ENCODE peak calls at places on chromosomes 11 and 22, in six cellular contexts. K is tibial artery, P is K562, Q is kidney epithelial cell, I is kidney, E is HFF-Myc. J is an unnamed sample.

GRCh38 chr22:32745251-32745995 is 56.1 kb upstream of the TIMP3 start:
- DNase-seq in I (no peak), E (peak), P (no peak), Q (no peak), K (peak), J (no peak)

GRCh38 chr11:13327421-13327820 is 49.8 kb downstream of the BMAL1 start:
- DNase-seq in P (no peak), I (no peak), Q (no peak), K (no peak), E (no peak), J (no peak)

GRCh38 chr22:41030891-41031290 is 61.5 kb upstream of the EP300 start:
- DNase-seq in P (no peak), I (no peak), Q (no peak), K (no peak), E (no peak), J (no peak)

GRCh38 chr11:113110046-113110445 is 148.8 kb downstream of the NCAM1 start:
- DNase-seq in E (no peak), Q (no peak), P (no peak), K (no peak), I (no peak), J (no peak)

GRCh38 chr11:68021167-68021787 is 9.2 kb upstream of the NDUFS8 start:
- DNase-seq in I (peak), P (no peak), K (no peak), Q (no peak), E (no peak), J (no peak)

GRCh38 chr22:20479612-20480196 is 15.9 kb downstream of the KLHL22 start:
- DNase-seq in I (no peak), P (no peak), E (no peak), K (no peak), Q (no peak), J (no peak)

GRCh38 chr22:41801147-41801819 is 804 bp downstream of the CCDC134 start:
- DNase-seq in E (no peak), P (no peak), K (no peak), I (peak), Q (no peak), J (no peak)

GRCh38 chr11:69667619-69668604 is 7.2 kb downstream of the LTO1 start:
- DNase-seq in P (no peak), K (no peak), E (no peak), Q (no peak), I (no peak), J (no peak)

GRCh38 chr22:29256606-29257325 is 11.0 kb downstream of the RHBDD3 start:
- DNase-seq in E (no peak), K (no peak), P (no peak), I (no peak), Q (no peak), J (no peak)

GRCh38 chr11:581752-582151 is 5.5 kb downstream of the PHRF1 start:
- DNase-seq in I (no peak), E (no peak), Q (no peak), K (no peak), P (peak), J (no peak)

GRCh38 chr11:78234006-78234405 is 45.3 kb downstream of the USP35 start:
- DNase-seq in K (no peak), E (no peak), P (no peak), I (no peak), Q (no peak), J (no peak)

GRCh38 chr11:106152013-106152412 is 74.6 kb downstream of the AASDHPPT start:
- DNase-seq in E (peak), P (no peak), K (no peak), I (no peak), Q (no peak), J (no peak)

GRCh38 chr22:26671317-26672059 is 14.1 kb downstream of the MIAT start:
- DNase-seq in P (no peak), K (peak), E (no peak), I (no peak), Q (no peak), J (no peak)

GRCh38 chr22:32106930-32107329 is 52.2 kb downstream of the C22orf42 start:
- DNase-seq in K (no peak), I (no peak), P (no peak), E (no peak), Q (no peak), J (no peak)

GRCh38 chr22:30943368-30943767 is 25.2 kb downstream of the MORC2 start:
- DNase-seq in P (no peak), Q (no peak), E (no peak), K (no peak), I (no peak), J (no peak)

GRCh38 chr11:9301720-9302119 is 12.7 kb downstream of the TMEM41B start:
- DNase-seq in Q (no peak), K (no peak), I (no peak), P (no peak), E (no peak), J (no peak)
- H3K4me3 ChIP-seq in Q (no peak), K (no peak), I (no peak), P (no peak), E (no peak), J (no peak)

GRCh38 chr11:46413755-46414465 is 22.3 kb upstream of the CHRM4 start:
- DNase-seq in Q (no peak), P (no peak), K (no peak), I (no peak), E (no peak), J (no peak)

GRCh38 chr11:46414466-46414796 is 22.9 kb upstream of the CHRM4 start:
- DNase-seq in E (no peak), I (no peak), P (no peak), K (no peak), Q (no peak), J (no peak)

GRCh38 chr11:46407635-46408034 is 16.1 kb upstream of the CHRM4 start:
- DNase-seq in Q (no peak), E (no peak), P (no peak), I (no peak), K (no peak), J (no peak)

GRCh38 chr11:46408407-46408986 is 16.9 kb upstream of the CHRM4 start:
- DNase-seq in Q (no peak), E (no peak), P (no peak), I (peak), K (no peak), J (no peak)

GRCh38 chr11:46410021-46410420 is 18.4 kb upstream of the CHRM4 start:
- DNase-seq in K (no peak), I (no peak), Q (no peak), P (no peak), E (no peak), J (no peak)
- TF ChIP-seq CTCF in K (no peak), I (no peak), Q (peak), P (peak), E (peak), J (peak)

DNA sequence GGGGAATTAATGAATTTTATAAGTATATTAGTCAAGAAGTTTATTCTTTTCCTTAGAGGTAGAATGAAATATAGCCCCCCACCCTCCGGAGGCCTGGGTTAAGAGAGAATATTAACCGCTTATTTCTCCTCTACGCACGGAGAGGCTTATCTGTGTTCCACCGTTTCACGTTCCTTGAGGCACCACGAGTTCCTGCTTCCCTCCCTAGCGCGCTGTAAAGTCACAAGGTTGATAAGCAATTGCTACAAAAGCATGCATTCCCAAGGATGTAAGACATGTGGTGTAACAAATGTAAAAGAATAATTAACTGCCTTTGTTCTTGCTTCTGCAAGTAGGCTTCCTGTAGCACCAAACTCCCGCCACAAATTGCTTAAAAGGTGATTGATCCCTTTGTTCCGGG is 1.5 kb upstream of the ANKRD42 start:
- DNase-seq in Q (no peak), P (peak), K (no peak), I (no peak), E (no peak), J (no peak)
- H3K4me3 ChIP-seq in Q (no peak), P (peak), K (peak), I (peak), E (peak), J (no peak)

GRCh38 chr11:115238802-115239201 is 265.4 kb downstream of the CADM1 start:
- DNase-seq in E (no peak), K (no peak), I (no peak), P (no peak), Q (no peak), J (no peak)
- TF ChIP-seq CTCF in E (no peak), K (no peak), I (no peak), P (no peak), Q (peak), J (no peak)